ENCODE peak calls at places on chromosomes 2 and 18, in ten cellular contexts. One of them, this sample, is unnamed.
A peak's percentile ranks its signal among the peaks of the same experiment; 100 is the strongest.

GRCh38 chr18:74310411-74310810 is 5.2 kb upstream of the C18orf63 start:
- DNase-seq in HS-27A: peak; percentile 31
- DNase-seq in Panc1: peak; percentile 36
- DNase-seq in LoVo: peak; percentile 55
- DNase-seq in H9: peak; percentile 49
- DNase-seq in heart left ventricle: no peak
- DNase-seq in H54: no peak
- DNase-seq in activated CD4-positive, CD25-positive, alpha-beta regulatory T cell: no peak
- DNase-seq in mucosa of descending colon: peak; percentile 46
- DNase-seq in amniotic stem cell: no peak
- DNase-seq in this sample: peak; percentile 59

GRCh38 chr2:98088261-98088660 is 1.3 kb downstream of the VWA3B start:
- DNase-seq in HS-27A: no peak
- DNase-seq in activated CD4-positive, CD25-positive, alpha-beta regulatory T cell: no peak
- DNase-seq in heart left ventricle: peak; percentile 34
- DNase-seq in H54: no peak
- DNase-seq in Panc1: no peak
- DNase-seq in LoVo: no peak
- DNase-seq in H9: no peak
- DNase-seq in mucosa of descending colon: peak; percentile 50
- DNase-seq in amniotic stem cell: no peak
- DNase-seq in this sample: no peak

GRCh38 chr2:85448840-85449588 is 30.5 kb downstream of the SH2D6 start:
- DNase-seq in H9: no peak
- DNase-seq in Panc1: no peak
- DNase-seq in mucosa of descending colon: no peak
- DNase-seq in amniotic stem cell: no peak
- DNase-seq in heart left ventricle: no peak
- DNase-seq in H54: no peak
- DNase-seq in HS-27A: no peak
- DNase-seq in activated CD4-positive, CD25-positive, alpha-beta regulatory T cell: no peak
- DNase-seq in LoVo: no peak
- DNase-seq in this sample: no peak

GRCh38 chr2:100742884-100743283 is 77.1 kb upstream of the NPAS2 start:
- DNase-seq in Panc1: no peak
- DNase-seq in LoVo: no peak
- DNase-seq in H9: no peak
- DNase-seq in activated CD4-positive, CD25-positive, alpha-beta regulatory T cell: no peak
- DNase-seq in amniotic stem cell: peak; percentile 85
- DNase-seq in heart left ventricle: no peak
- DNase-seq in HS-27A: no peak
- DNase-seq in mucosa of descending colon: no peak
- DNase-seq in H54: no peak
- DNase-seq in this sample: no peak

GRCh38 chr2:56168163-56168562 is 15.6 kb upstream of the CCDC85A start:
- DNase-seq in Panc1: no peak
- DNase-seq in H9: no peak
- DNase-seq in heart left ventricle: no peak
- DNase-seq in LoVo: no peak
- DNase-seq in H54: no peak
- DNase-seq in HS-27A: no peak
- DNase-seq in activated CD4-positive, CD25-positive, alpha-beta regulatory T cell: no peak
- DNase-seq in amniotic stem cell: no peak
- DNase-seq in mucosa of descending colon: no peak
- DNase-seq in this sample: no peak

GRCh38 chr2:130372833-130373807 is 17.3 kb downstream of the PTPN18 start:
- DNase-seq in amniotic stem cell: no peak
- DNase-seq in heart left ventricle: no peak
- DNase-seq in Panc1: no peak
- DNase-seq in H54: no peak
- DNase-seq in H9: no peak
- DNase-seq in mucosa of descending colon: no peak
- DNase-seq in LoVo: no peak
- DNase-seq in activated CD4-positive, CD25-positive, alpha-beta regulatory T cell: no peak
- DNase-seq in HS-27A: no peak
- DNase-seq in this sample: no peak

GRCh38 chr2:205678743-205679142 is 3.6 kb upstream of the NRP2 start:
- DNase-seq in H54: no peak
- DNase-seq in Panc1: no peak
- DNase-seq in H9: no peak
- DNase-seq in heart left ventricle: no peak
- DNase-seq in LoVo: no peak
- DNase-seq in amniotic stem cell: no peak
- DNase-seq in HS-27A: no peak
- DNase-seq in activated CD4-positive, CD25-positive, alpha-beta regulatory T cell: no peak
- DNase-seq in mucosa of descending colon: no peak
- DNase-seq in this sample: no peak

GRCh38 chr2:19933351-19933981 is 31.7 kb upstream of the TTC32 start:
- DNase-seq in H54: peak; percentile 2
- DNase-seq in H9: no peak
- DNase-seq in Panc1: peak; percentile 84
- DNase-seq in HS-27A: peak; percentile 59
- DNase-seq in heart left ventricle: no peak
- DNase-seq in LoVo: peak; percentile 8
- DNase-seq in activated CD4-positive, CD25-positive, alpha-beta regulatory T cell: no peak
- DNase-seq in mucosa of descending colon: no peak
- DNase-seq in amniotic stem cell: peak; percentile 13
- DNase-seq in this sample: no peak

GRCh38 chr18:30578707-30579106 is 463.8 kb downstream of the DSC3 start:
- DNase-seq in amniotic stem cell: no peak
- DNase-seq in heart left ventricle: no peak
- DNase-seq in H54: no peak
- DNase-seq in HS-27A: no peak
- DNase-seq in LoVo: no peak
- DNase-seq in Panc1: no peak
- DNase-seq in H9: no peak
- DNase-seq in mucosa of descending colon: no peak
- DNase-seq in activated CD4-positive, CD25-positive, alpha-beta regulatory T cell: no peak
- DNase-seq in this sample: no peak

GRCh38 chr2:3703236-3703682 is at the start of gene DCDC2C:
- DNase-seq in heart left ventricle: no peak
- DNase-seq in mucosa of descending colon: no peak
- DNase-seq in Panc1: no peak
- DNase-seq in LoVo: no peak
- DNase-seq in H54: no peak
- DNase-seq in amniotic stem cell: no peak
- DNase-seq in activated CD4-positive, CD25-positive, alpha-beta regulatory T cell: no peak
- DNase-seq in HS-27A: no peak
- DNase-seq in H9: no peak
- DNase-seq in this sample: no peak

GRCh38 chr18:9296233-9297006 is 38.2 kb upstream of the TWSG1 start:
- DNase-seq in mucosa of descending colon: no peak
- DNase-seq in Panc1: no peak
- DNase-seq in LoVo: no peak
- DNase-seq in heart left ventricle: no peak
- DNase-seq in amniotic stem cell: no peak
- DNase-seq in H54: no peak
- DNase-seq in HS-27A: no peak
- DNase-seq in activated CD4-positive, CD25-positive, alpha-beta regulatory T cell: no peak
- DNase-seq in H9: no peak
- DNase-seq in this sample: no peak

GRCh38 chr2:727071-727470 is 49.9 kb upstream of the TMEM18 start:
- DNase-seq in H9: no peak
- DNase-seq in mucosa of descending colon: no peak
- DNase-seq in Panc1: no peak
- DNase-seq in HS-27A: no peak
- DNase-seq in heart left ventricle: no peak
- DNase-seq in H54: no peak
- DNase-seq in amniotic stem cell: no peak
- DNase-seq in LoVo: no peak
- DNase-seq in activated CD4-positive, CD25-positive, alpha-beta regulatory T cell: no peak
- DNase-seq in this sample: no peak

GRCh38 chr2:29392774-29393173 is 277.6 kb downstream of the CLIP4 start:
- DNase-seq in heart left ventricle: no peak
- DNase-seq in LoVo: no peak
- DNase-seq in H9: no peak
- DNase-seq in H54: no peak
- DNase-seq in HS-27A: no peak
- DNase-seq in mucosa of descending colon: no peak
- DNase-seq in activated CD4-positive, CD25-positive, alpha-beta regulatory T cell: no peak
- DNase-seq in amniotic stem cell: no peak
- DNase-seq in Panc1: no peak
- DNase-seq in this sample: no peak

GRCh38 chr2:36371963-36372391 is 16.4 kb downstream of the CRIM1 start:
- DNase-seq in LoVo: peak; percentile 57
- DNase-seq in mucosa of descending colon: no peak
- DNase-seq in heart left ventricle: no peak
- DNase-seq in amniotic stem cell: no peak
- DNase-seq in HS-27A: peak; percentile 88
- DNase-seq in H9: no peak
- DNase-seq in Panc1: no peak
- DNase-seq in activated CD4-positive, CD25-positive, alpha-beta regulatory T cell: no peak
- DNase-seq in H54: no peak
- DNase-seq in this sample: no peak

GRCh38 chr2:105455488-105455991 is 56.7 kb upstream of the FHL2 start:
- DNase-seq in activated CD4-positive, CD25-positive, alpha-beta regulatory T cell: no peak
- DNase-seq in Panc1: peak; percentile 99
- DNase-seq in LoVo: peak; percentile 97
- DNase-seq in HS-27A: peak; percentile 93
- DNase-seq in heart left ventricle: no peak
- DNase-seq in mucosa of descending colon: peak; percentile 70
- DNase-seq in H9: no peak
- DNase-seq in amniotic stem cell: peak; percentile 56
- DNase-seq in H54: peak; percentile 79
- DNase-seq in this sample: peak; percentile 81

GRCh38 chr2:70706026-70706795 is 61.8 kb downstream of the ADD2 start:
- DNase-seq in amniotic stem cell: no peak
- DNase-seq in H9: peak; percentile 30
- DNase-seq in Panc1: no peak
- DNase-seq in LoVo: no peak
- DNase-seq in heart left ventricle: no peak
- DNase-seq in HS-27A: no peak
- DNase-seq in mucosa of descending colon: no peak
- DNase-seq in activated CD4-positive, CD25-positive, alpha-beta regulatory T cell: no peak
- DNase-seq in H54: no peak
- DNase-seq in this sample: no peak

GRCh38 chr2:32627441-32627900 is 379 bp upstream of the TTC27 start:
- DNase-seq in heart left ventricle: peak; percentile 50
- DNase-seq in HS-27A: no peak
- DNase-seq in H54: no peak
- DNase-seq in mucosa of descending colon: peak; percentile 38
- DNase-seq in H9: peak; percentile 78
- DNase-seq in amniotic stem cell: no peak
- DNase-seq in activated CD4-positive, CD25-positive, alpha-beta regulatory T cell: no peak
- DNase-seq in LoVo: peak; percentile 16
- DNase-seq in Panc1: no peak
- DNase-seq in this sample: peak; percentile 50

GRCh38 chr2:181169459-181169858 is 189.1 kb downstream of the UBE2E3 start:
- DNase-seq in Panc1: no peak
- DNase-seq in heart left ventricle: no peak
- DNase-seq in H9: no peak
- DNase-seq in amniotic stem cell: no peak
- DNase-seq in mucosa of descending colon: no peak
- DNase-seq in activated CD4-positive, CD25-positive, alpha-beta regulatory T cell: no peak
- DNase-seq in HS-27A: no peak
- DNase-seq in LoVo: no peak
- DNase-seq in H54: no peak
- DNase-seq in this sample: no peak

GRCh38 chr2:38152093-38152492 is 76.1 kb upstream of the CYP1B1 start:
- DNase-seq in H9: no peak
- DNase-seq in HS-27A: no peak
- DNase-seq in heart left ventricle: no peak
- DNase-seq in H54: no peak
- DNase-seq in LoVo: no peak
- DNase-seq in amniotic stem cell: no peak
- DNase-seq in mucosa of descending colon: no peak
- DNase-seq in activated CD4-positive, CD25-positive, alpha-beta regulatory T cell: no peak
- DNase-seq in Panc1: no peak
- DNase-seq in this sample: no peak

GRCh38 chr2:217248312-217248935 is 388.6 kb upstream of the TNP1 start:
- DNase-seq in mucosa of descending colon: peak; percentile 56
- DNase-seq in heart left ventricle: peak; percentile 77
- DNase-seq in H9: peak; percentile 41
- DNase-seq in amniotic stem cell: no peak
- DNase-seq in activated CD4-positive, CD25-positive, alpha-beta regulatory T cell: no peak
- DNase-seq in HS-27A: no peak
- DNase-seq in LoVo: no peak
- DNase-seq in Panc1: no peak
- DNase-seq in H54: no peak
- DNase-seq in this sample: no peak

GRCh38 chr2:189783451-189783926 is 650 bp downstream of the ORMDL1 start:
- DNase-seq in amniotic stem cell: no peak
- DNase-seq in Panc1: no peak
- DNase-seq in mucosa of descending colon: no peak
- DNase-seq in HS-27A: no peak
- DNase-seq in heart left ventricle: no peak
- DNase-seq in H9: no peak
- DNase-seq in activated CD4-positive, CD25-positive, alpha-beta regulatory T cell: no peak
- DNase-seq in H54: no peak
- DNase-seq in LoVo: peak; percentile 21
- DNase-seq in this sample: no peak

GRCh38 chr2:239355139-239355538 is 45.7 kb downstream of the HDAC4 start:
- DNase-seq in H54: no peak
- DNase-seq in LoVo: no peak
- DNase-seq in H9: no peak
- DNase-seq in mucosa of descending colon: no peak
- DNase-seq in activated CD4-positive, CD25-positive, alpha-beta regulatory T cell: no peak
- DNase-seq in HS-27A: no peak
- DNase-seq in heart left ventricle: no peak
- DNase-seq in Panc1: no peak
- DNase-seq in amniotic stem cell: no peak
- DNase-seq in this sample: no peak

GRCh38 chr2:215881582-215881981 is 131.8 kb downstream of the MREG start:
- DNase-seq in Panc1: no peak
- DNase-seq in amniotic stem cell: no peak
- DNase-seq in HS-27A: no peak
- DNase-seq in H9: no peak
- DNase-seq in H54: no peak
- DNase-seq in heart left ventricle: no peak
- DNase-seq in activated CD4-positive, CD25-positive, alpha-beta regulatory T cell: no peak
- DNase-seq in mucosa of descending colon: no peak
- DNase-seq in LoVo: no peak
- DNase-seq in this sample: no peak

GRCh38 chr2:197944416-197944815 is 140.0 kb downstream of the PLCL1 start:
- DNase-seq in LoVo: no peak
- DNase-seq in Panc1: no peak
- DNase-seq in heart left ventricle: no peak
- DNase-seq in activated CD4-positive, CD25-positive, alpha-beta regulatory T cell: no peak
- DNase-seq in mucosa of descending colon: no peak
- DNase-seq in H9: no peak
- DNase-seq in H54: no peak
- DNase-seq in amniotic stem cell: no peak
- DNase-seq in HS-27A: no peak
- DNase-seq in this sample: no peak

GRCh38 chr2:8605350-8606065 is 76.3 kb upstream of the ID2 start:
- DNase-seq in amniotic stem cell: no peak
- DNase-seq in HS-27A: no peak
- DNase-seq in mucosa of descending colon: no peak
- DNase-seq in H9: no peak
- DNase-seq in activated CD4-positive, CD25-positive, alpha-beta regulatory T cell: no peak
- DNase-seq in H54: no peak
- DNase-seq in Panc1: peak; percentile 18
- DNase-seq in LoVo: peak; percentile 34
- DNase-seq in heart left ventricle: no peak
- DNase-seq in this sample: no peak

GRCh38 chr2:24065341-24065740 is 10.8 kb downstream of the SF3B6 start:
- DNase-seq in activated CD4-positive, CD25-positive, alpha-beta regulatory T cell: no peak
- DNase-seq in amniotic stem cell: no peak
- DNase-seq in Panc1: no peak
- DNase-seq in H54: no peak
- DNase-seq in heart left ventricle: no peak
- DNase-seq in H9: no peak
- DNase-seq in mucosa of descending colon: no peak
- DNase-seq in HS-27A: no peak
- DNase-seq in LoVo: no peak
- DNase-seq in this sample: no peak

GRCh38 chr2:17085803-17086202 is 420.2 kb upstream of the CYRIA start:
- DNase-seq in heart left ventricle: no peak
- DNase-seq in mucosa of descending colon: no peak
- DNase-seq in HS-27A: no peak
- DNase-seq in Panc1: no peak
- DNase-seq in activated CD4-positive, CD25-positive, alpha-beta regulatory T cell: no peak
- DNase-seq in H9: no peak
- DNase-seq in amniotic stem cell: no peak
- DNase-seq in H54: no peak
- DNase-seq in LoVo: no peak
- DNase-seq in this sample: no peak

GRCh38 chr2:10493636-10494281 is 45.6 kb upstream of the ODC1 start:
- DNase-seq in activated CD4-positive, CD25-positive, alpha-beta regulatory T cell: peak; percentile 69
- DNase-seq in H9: no peak
- DNase-seq in Panc1: peak; percentile 88
- DNase-seq in LoVo: peak; percentile 34
- DNase-seq in HS-27A: peak; percentile 77
- DNase-seq in H54: peak; percentile 93
- DNase-seq in amniotic stem cell: peak; percentile 8
- DNase-seq in heart left ventricle: peak; percentile 17
- DNase-seq in mucosa of descending colon: peak; percentile 65
- DNase-seq in this sample: peak; percentile 78

This sample was measured in Peyer's patch.